ENCODE peak calls at places on chromosome 17, in five cellular contexts. E, Y, C, I and Q are unnamed samples.

GRCh38 chr17:15119928-15120327 is 145.2 kb downstream of the PMP22 start:
- DNase-seq in C (no peak), I (no peak), E (no peak), Y (no peak), Q (no peak)

GRCh38 chr17:3415610-3416009 is 4.4 kb downstream of the OR3A3 start:
- DNase-seq in Y (no peak), I (no peak), C (no peak), E (no peak), Q (no peak)

GRCh38 chr17:69760562-69760961 is 314.5 kb upstream of the KCNJ16 start:
- DNase-seq in Y (no peak), C (no peak), I (no peak), E (peak; percentile 70), Q (no peak)

GRCh38 chr17:82321947-82322466 is 4.6 kb upstream of the CD7 start:
- DNase-seq in Y (peak; percentile 6), C (no peak), E (no peak), I (no peak), Q (no peak)

GRCh38 chr17:34852614-34853013 is 108.6 kb downstream of the CCT6B start:
- DNase-seq in C (no peak), E (no peak), I (no peak), Y (no peak), Q (no peak)

GRCh38 chr17:48322060-48322459 is 108.0 kb downstream of the SKAP1 start:
- DNase-seq in I (no peak), Y (no peak), E (no peak), C (no peak), Q (no peak)

GRCh38 chr17:80892019-80892855 is 99.4 kb upstream of the CHMP6 start:
- DNase-seq in I (peak; percentile 63), Y (peak; percentile 70), E (peak; percentile 98), C (peak; percentile 70), Q (peak; percentile 62)

GRCh38 chr17:77465358-77466041 is 324.7 kb downstream of the SEC14L1 start:
- DNase-seq in I (peak; percentile 63), Y (peak; percentile 36), C (no peak), E (no peak), Q (no peak)

GRCh38 chr17:72622661-72623433 is 469.6 kb downstream of the SLC39A11 start:
- DNase-seq in I (no peak), E (peak; percentile 95), Y (no peak), C (no peak), Q (no peak)

GRCh38 chr17:36722121-36722902 is 120.9 kb downstream of the MRM1 start:
- DNase-seq in I (peak; percentile 61), C (peak; percentile 38), Y (peak; percentile 70), E (no peak), Q (peak; percentile 76)

GRCh38 chr17:9913476-9913875 is 8.4 kb upstream of the RCVRN start:
- DNase-seq in I (no peak), Y (no peak), E (no peak), C (no peak), Q (no peak)

GRCh38 chr17:6388416-6388815 is 46.5 kb downstream of the AIPL1 start:
- DNase-seq in C (no peak), I (no peak), Y (no peak), E (no peak), Q (no peak)

GRCh38 chr17:71163121-71163812 is 957.6 kb upstream of the SOX9 start:
- DNase-seq in C (no peak), Y (no peak), I (no peak), E (no peak), Q (no peak)

GRCh38 chr17:63240106-63240505 is 206.0 kb downstream of the CYB561 start:
- DNase-seq in I (no peak), C (no peak), E (no peak), Y (no peak), Q (no peak)

GRCh38 chr17:73469311-73469710 is 157.5 kb upstream of the CDC42EP4 start:
- DNase-seq in I (no peak), Y (no peak), E (no peak), C (no peak), Q (no peak)

GRCh38 chr17:55286681-55287589 is 22.2 kb downstream of the HLF start:
- DNase-seq in I (no peak), Y (no peak), E (peak; percentile 35), C (no peak), Q (no peak)

GRCh38 chr17:32998893-32999240 is 7.2 kb downstream of the SPACA3 start:
- DNase-seq in E (peak; percentile 56), I (no peak), Y (no peak), C (no peak), Q (no peak)

GRCh38 chr17:60840456-60840855 is 162.8 kb downstream of the BCAS3 start:
- DNase-seq in I (no peak), Y (no peak), C (no peak), E (no peak), Q (no peak)

GRCh38 chr17:40542562-40543411 is 22.5 kb downstream of the CCR7 start:
- DNase-seq in Y (peak; percentile 75), E (peak; percentile 96), C (no peak), I (no peak), Q (no peak)

GRCh38 chr17:42169351-42169750 is 11.6 kb downstream of the KCNH4 start:
- DNase-seq in Y (no peak), I (no peak), E (no peak), C (no peak), Q (no peak)

GRCh38 chr17:36527851-36528250 is 6.8 kb downstream of the MYO19 start:
- DNase-seq in Y (no peak), E (no peak), I (no peak), C (no peak), Q (no peak)

GRCh38 chr17:62981933-62982332 is 15.9 kb downstream of the TANC2 start:
- DNase-seq in I (no peak), E (peak; percentile 68), C (no peak), Y (no peak), Q (no peak)

GRCh38 chr17:347309-347708 is 5.3 kb downstream of the RPH3AL start:
- DNase-seq in C (no peak), Y (no peak), I (no peak), E (no peak), Q (no peak)

GRCh38 chr17:36743130-36743529 is 141.7 kb downstream of the MRM1 start:
- DNase-seq in E (no peak), Y (no peak), C (no peak), I (no peak), Q (no peak)

GRCh38 chr17:81313776-81314409 is 18.8 kb upstream of the SLC38A10 start:
- DNase-seq in Y (no peak), I (no peak), C (no peak), E (no peak), Q (no peak)

GRCh38 chr17:31858647-31859486 is at the start of gene COPRS:
- DNase-seq in E (peak; percentile 70), Y (peak; percentile 92), I (peak; percentile 64), C (peak; percentile 57), Q (peak; percentile 96)

GRCh38 chr17:14205992-14206461 is 30.6 kb downstream of the CDRT15 start:
- DNase-seq in I (peak; percentile 66), Y (peak; percentile 80), E (peak; percentile 91), C (peak; percentile 40), Q (no peak)

GRCh38 chr17:17172990-17173389 is 33.1 kb downstream of the PLD6 start:
- DNase-seq in Y (no peak), E (no peak), I (no peak), C (no peak), Q (no peak)

GRCh38 chr17:73261952-73262675 is 434 bp upstream of the CPSF4L start:
- DNase-seq in Y (no peak), C (no peak), I (no peak), E (peak; percentile 71), Q (peak; percentile 53)

GRCh38 chr17:56934280-56934679 is 20.4 kb upstream of the TRIM25 start:
- DNase-seq in Y (no peak), C (no peak), E (peak; percentile 85), I (no peak), Q (no peak)

GRCh38 chr17:31111183-31111582 is 16.4 kb downstream of the NF1 start:
- DNase-seq in E (no peak), Y (no peak), I (no peak), C (no peak), Q (no peak)

GRCh38 chr17:79609175-79609589 is 1.7 kb downstream of the RBFOX3 start:
- DNase-seq in I (no peak), C (no peak), Y (no peak), E (no peak), Q (no peak)

GRCh38 chr17:64982139-64982802 is 63.0 kb upstream of the LRRC37A3 start:
- DNase-seq in E (no peak), Y (no peak), C (no peak), I (no peak), Q (no peak)

GRCh38 chr17:48308591-48308990 is 121.4 kb downstream of the SKAP1 start:
- DNase-seq in Y (no peak), C (no peak), I (no peak), E (no peak), Q (no peak)

GRCh38 chr17:81408049-81408448 is 12.8 kb downstream of the BAHCC1 start:
- DNase-seq in C (no peak), Y (no peak), E (no peak), I (no peak), Q (no peak)

GRCh38 chr17:74147436-74147835 is 56.0 kb upstream of the RPL38 start:
- DNase-seq in Y (no peak), C (no peak), I (no peak), E (no peak), Q (no peak)

GRCh38 chr17:72372185-72372584 is 251.4 kb downstream of the SOX9 start:
- DNase-seq in Y (no peak), E (no peak), I (no peak), C (no peak), Q (no peak)

GRCh38 chr17:1460233-1460632 is 4.2 kb upstream of the CRK start:
- DNase-seq in C (no peak), Y (peak; percentile 80), I (no peak), E (peak; percentile 20), Q (no peak)

GRCh38 chr17:48610282-48611211 is at the start of gene HOXB7:
- DNase-seq in Y (peak; percentile 57), I (no peak), E (no peak), C (no peak), Q (no peak)